ENCODE peak calls at places on chromosomes 11 and 22, in eight cellular contexts. E is uterus; I is T follicular helper cell; L is activated gamma-delta T cell treated with anti-CD3 and anti-CD28 coated beads, Interleukin-2, amount 50 U/mL, for 16 hours; A is Right ventricle myocardium inferior; W is D341Med; S is astrocyte; R is stimulated activated CD8-positive, alpha-beta memory T cell treated with anti-CD3 and anti-CD28 coated beads, Interleukin-15, amount 100 ng/mL, for 1 hour. J is an unnamed sample.

GRCh38 chr22:44888491-44888941 is 121.3 kb downstream of the PHF21B start:
- DNase-seq in E (no peak), I (no peak), L (no peak), A (no peak), W (no peak), S (no peak), R (no peak), J (peak)

GRCh38 chr11:69490516-69490915 is 9.1 kb downstream of the LINC01488 start:
- DNase-seq in E (no peak), I (no peak), L (no peak), A (peak), W (no peak), S (no peak), R (no peak), J (no peak)

GRCh38 chr11:86134580-86135318 is 65.9 kb upstream of the PICALM start:
- DNase-seq in E (no peak), I (no peak), L (no peak), A (no peak), W (no peak), S (no peak), R (no peak), J (no peak)

GRCh38 chr11:14642873-14643696 is 519 bp upstream of the PDE3B start:
- DNase-seq in E (no peak), I (no peak), L (no peak), A (no peak), W (peak), S (no peak), R (no peak), J (no peak)

GRCh38 chr11:8068605-8069221 is 12.3 kb upstream of the TUB start:
- DNase-seq in E (peak), I (no peak), L (no peak), A (no peak), W (no peak), S (peak), R (no peak), J (no peak)

GRCh38 chr11:44451706-44452105 is 113.8 kb upstream of the CD82 start:
- DNase-seq in E (no peak), I (no peak), L (no peak), A (no peak), W (no peak), S (no peak), R (no peak), J (no peak)

GRCh38 chr11:102237096-102237735 is 80.1 kb upstream of the BIRC3 start:
- DNase-seq in E (no peak), I (no peak), L (no peak), A (no peak), W (no peak), S (peak), R (no peak), J (no peak)

GRCh38 chr11:77019976-77020591 is 14.1 kb upstream of the B3GNT6 start:
- DNase-seq in E (no peak), I (no peak), L (no peak), A (no peak), W (no peak), S (peak), R (no peak), J (no peak)

GRCh38 chr11:5291207-5291838 is 10.4 kb downstream of the OR51B4 start:
- DNase-seq in E (no peak), I (no peak), L (no peak), A (no peak), W (no peak), S (no peak), R (no peak), J (no peak)

GRCh38 chr11:46277313-46277622 is 194 bp upstream of the CREB3L1 start:
- DNase-seq in E (no peak), I (no peak), L (no peak), A (no peak), W (no peak), S (no peak), R (no peak), J (peak)

GRCh38 chr11:46326813-46327416 is 20.3 kb upstream of the DGKZ start:
- DNase-seq in E (no peak), I (no peak), L (no peak), A (no peak), W (no peak), S (no peak), R (no peak), J (no peak)

GRCh38 chr11:43933608-43934358 is 8.7 kb upstream of the C11orf96 start:
- DNase-seq in E (no peak), I (no peak), L (no peak), A (peak), W (no peak), S (no peak), R (no peak), J (no peak)

GRCh38 chr22:50403701-50404101 is 60.6 kb downstream of the PPP6R2 start:
- DNase-seq in E (peak), I (no peak), L (no peak), A (peak), W (peak), S (no peak), R (no peak), J (no peak)

GRCh38 chr11:99015634-99016454 is 4.9 kb upstream of the CNTN5 start:
- DNase-seq in E (no peak), I (no peak), L (no peak), A (no peak), W (peak), S (peak), R (no peak), J (no peak)

GRCh38 chr11:84465040-84465439 is 1162.1 kb downstream of the DLG2 start:
- DNase-seq in E (no peak), I (no peak), L (no peak), A (no peak), W (peak), S (peak), R (no peak), J (no peak)

GRCh38 chr11:79438631-79439429 is 2.0 kb downstream of the TENM4 start:
- DNase-seq in E (peak), I (no peak), L (no peak), A (no peak), W (peak), S (peak), R (no peak), J (peak)

GRCh38 chr11:66902486-66903177 is 45.8 kb downstream of the LRFN4 start:
- DNase-seq in E (no peak), I (no peak), L (no peak), A (no peak), W (no peak), S (no peak), R (no peak), J (no peak)

GRCh38 chr11:4607111-4607510 is 920 bp downstream of the TRIM68 start:
- DNase-seq in E (no peak), I (no peak), L (no peak), A (no peak), W (no peak), S (peak), R (no peak), J (no peak)

GRCh38 chr11:83069441-83070043 is 2.2 kb downstream of the RAB30 start:
- DNase-seq in E (no peak), I (no peak), L (no peak), A (no peak), W (no peak), S (no peak), R (no peak), J (no peak)

GRCh38 chr22:45860201-45860600 is 116.8 kb downstream of the WNT7B start:
- DNase-seq in E (no peak), I (no peak), L (no peak), A (no peak), W (no peak), S (no peak), R (no peak), J (no peak)

GRCh38 chr11:123543796-123544195 is 110.6 kb downstream of the SCN3B start:
- DNase-seq in E (no peak), I (no peak), L (no peak), A (no peak), W (no peak), S (peak), R (no peak), J (no peak)

GRCh38 chr11:123532131-123532530 is 102.1 kb downstream of the GRAMD1B start:
- DNase-seq in E (no peak), I (no peak), L (no peak), A (no peak), W (no peak), S (no peak), R (no peak), J (no peak)

GRCh38 chr11:12390687-12391110 is 13.3 kb downstream of the PARVA start:
- DNase-seq in E (no peak), I (no peak), L (no peak), A (no peak), W (no peak), S (peak), R (no peak), J (no peak)